ENCODE peak calls at places on chromosome 5, in nine cellular contexts. One of them, this sample, is unnamed.

GRCh38 chr5:126624534-126624933 is 23.8 kb downstream of the PHAX start:
- DNase-seq in H4: peak; percentile 47
- DNase-seq in EL: peak; percentile 92
- DNase-seq in Panc1: peak; percentile 27
- DNase-seq in BE2C: no peak
- DNase-seq in AG04450: peak; percentile 49
- DNase-seq in T-helper 1 cell: peak; percentile 52
- DNase-seq in DMS79 treated with DMSO at 0.1 percent for 48 hours: no peak
- DNase-seq in naive thymus-derived CD8-positive, alpha-beta T cell: no peak
- DNase-seq in this sample: peak; percentile 59

GRCh38 chr5:156815988-156816599 is 34.0 kb upstream of the PPP1R2B start:
- DNase-seq in DMS79 treated with DMSO at 0.1 percent for 48 hours: no peak
- DNase-seq in Panc1: no peak
- DNase-seq in T-helper 1 cell: peak; percentile 39
- DNase-seq in naive thymus-derived CD8-positive, alpha-beta T cell: no peak
- DNase-seq in AG04450: no peak
- DNase-seq in BE2C: no peak
- DNase-seq in EL: peak; percentile 0
- DNase-seq in H4: no peak
- DNase-seq in this sample: no peak

GRCh38 chr5:149223081-149223848 is 48.4 kb upstream of the AFAP1L1 start:
- DNase-seq in Panc1: no peak
- DNase-seq in naive thymus-derived CD8-positive, alpha-beta T cell: no peak
- DNase-seq in DMS79 treated with DMSO at 0.1 percent for 48 hours: no peak
- DNase-seq in AG04450: no peak
- DNase-seq in T-helper 1 cell: no peak
- DNase-seq in EL: no peak
- DNase-seq in BE2C: no peak
- DNase-seq in H4: no peak
- DNase-seq in this sample: no peak

GRCh38 chr5:113067635-113068344 is 91.2 kb downstream of the DCP2 start:
- DNase-seq in T-helper 1 cell: no peak
- DNase-seq in EL: no peak
- DNase-seq in H4: no peak
- DNase-seq in BE2C: no peak
- DNase-seq in Panc1: no peak
- DNase-seq in DMS79 treated with DMSO at 0.1 percent for 48 hours: no peak
- DNase-seq in AG04450: peak; percentile 88
- DNase-seq in naive thymus-derived CD8-positive, alpha-beta T cell: no peak
- DNase-seq in this sample: no peak

GRCh38 chr5:135915466-135916001 is 19.9 kb upstream of the IL9 start:
- DNase-seq in Panc1: no peak
- DNase-seq in BE2C: no peak
- DNase-seq in H4: no peak
- DNase-seq in naive thymus-derived CD8-positive, alpha-beta T cell: no peak
- DNase-seq in DMS79 treated with DMSO at 0.1 percent for 48 hours: no peak
- DNase-seq in AG04450: no peak
- DNase-seq in EL: no peak
- DNase-seq in T-helper 1 cell: no peak
- DNase-seq in this sample: no peak

GRCh38 chr5:36606052-36606436 is 362 bp upstream of the SLC1A3 start:
- DNase-seq in Panc1: no peak
- DNase-seq in naive thymus-derived CD8-positive, alpha-beta T cell: no peak
- DNase-seq in H4: no peak
- DNase-seq in BE2C: no peak
- DNase-seq in T-helper 1 cell: no peak
- DNase-seq in DMS79 treated with DMSO at 0.1 percent for 48 hours: no peak
- DNase-seq in AG04450: no peak
- DNase-seq in EL: no peak
- DNase-seq in this sample: no peak

GRCh38 chr5:132272341-132273210 is 15.1 kb downstream of the PDLIM4 start:
- DNase-seq in H4: no peak
- DNase-seq in naive thymus-derived CD8-positive, alpha-beta T cell: peak; percentile 58
- DNase-seq in BE2C: peak; percentile 75
- DNase-seq in DMS79 treated with DMSO at 0.1 percent for 48 hours: no peak
- DNase-seq in AG04450: no peak
- DNase-seq in EL: peak; percentile 60
- DNase-seq in T-helper 1 cell: peak; percentile 39
- DNase-seq in Panc1: peak; percentile 25
- DNase-seq in this sample: no peak

GRCh38 chr5:9919306-9920030 is 289.3 kb upstream of the TAS2R1 start:
- DNase-seq in Panc1: no peak
- DNase-seq in T-helper 1 cell: no peak
- DNase-seq in BE2C: no peak
- DNase-seq in H4: no peak
- DNase-seq in EL: no peak
- DNase-seq in naive thymus-derived CD8-positive, alpha-beta T cell: no peak
- DNase-seq in AG04450: no peak
- DNase-seq in DMS79 treated with DMSO at 0.1 percent for 48 hours: no peak
- DNase-seq in this sample: no peak

GRCh38 chr5:43305948-43306563 is 7.2 kb downstream of the HMGCS1 start:
- DNase-seq in H4: peak; percentile 68
- DNase-seq in AG04450: peak; percentile 32
- DNase-seq in BE2C: no peak
- DNase-seq in Panc1: peak; percentile 36
- DNase-seq in naive thymus-derived CD8-positive, alpha-beta T cell: peak; percentile 49
- DNase-seq in T-helper 1 cell: peak; percentile 70
- DNase-seq in DMS79 treated with DMSO at 0.1 percent for 48 hours: peak; percentile 31
- DNase-seq in EL: peak; percentile 70
- DNase-seq in this sample: no peak

GRCh38 chr5:172553838-172554344 is 87.2 kb upstream of the NEURL1B start:
- DNase-seq in DMS79 treated with DMSO at 0.1 percent for 48 hours: no peak
- DNase-seq in BE2C: no peak
- DNase-seq in T-helper 1 cell: no peak
- DNase-seq in EL: no peak
- DNase-seq in AG04450: no peak
- DNase-seq in Panc1: no peak
- DNase-seq in H4: no peak
- DNase-seq in naive thymus-derived CD8-positive, alpha-beta T cell: no peak
- DNase-seq in this sample: no peak

GRCh38 chr5:113052041-113052795 is 75.6 kb downstream of the DCP2 start:
- DNase-seq in DMS79 treated with DMSO at 0.1 percent for 48 hours: no peak
- DNase-seq in T-helper 1 cell: no peak
- DNase-seq in Panc1: no peak
- DNase-seq in naive thymus-derived CD8-positive, alpha-beta T cell: no peak
- DNase-seq in AG04450: no peak
- DNase-seq in BE2C: no peak
- DNase-seq in EL: peak; percentile 48
- DNase-seq in H4: no peak
- DNase-seq in this sample: no peak

GRCh38 chr5:116011046-116011445 is 21.2 kb upstream of the ARL14EPL start:
- DNase-seq in EL: no peak
- DNase-seq in T-helper 1 cell: no peak
- DNase-seq in Panc1: no peak
- DNase-seq in DMS79 treated with DMSO at 0.1 percent for 48 hours: no peak
- DNase-seq in H4: no peak
- DNase-seq in AG04450: no peak
- DNase-seq in naive thymus-derived CD8-positive, alpha-beta T cell: no peak
- DNase-seq in BE2C: no peak
- DNase-seq in this sample: no peak

GRCh38 chr5:7947301-7947700 is 78.4 kb downstream of the MTRR start:
- DNase-seq in BE2C: no peak
- DNase-seq in T-helper 1 cell: no peak
- DNase-seq in DMS79 treated with DMSO at 0.1 percent for 48 hours: no peak
- DNase-seq in naive thymus-derived CD8-positive, alpha-beta T cell: no peak
- DNase-seq in AG04450: no peak
- DNase-seq in EL: no peak
- DNase-seq in Panc1: no peak
- DNase-seq in H4: no peak
- DNase-seq in this sample: no peak

GRCh38 chr5:174231961-174232487 is 186.5 kb downstream of the NSG2 start:
- DNase-seq in naive thymus-derived CD8-positive, alpha-beta T cell: no peak
- DNase-seq in DMS79 treated with DMSO at 0.1 percent for 48 hours: no peak
- DNase-seq in H4: peak; percentile 83
- DNase-seq in EL: peak; percentile 17
- DNase-seq in T-helper 1 cell: no peak
- DNase-seq in Panc1: no peak
- DNase-seq in AG04450: no peak
- DNase-seq in BE2C: peak; percentile 68
- DNase-seq in this sample: no peak

GRCh38 chr5:115069087-115069968 is 100.4 kb downstream of the TRIM36 start:
- DNase-seq in EL: peak; percentile 45
- DNase-seq in naive thymus-derived CD8-positive, alpha-beta T cell: no peak
- DNase-seq in AG04450: peak; percentile 27
- DNase-seq in Panc1: no peak
- DNase-seq in DMS79 treated with DMSO at 0.1 percent for 48 hours: peak; percentile 5
- DNase-seq in T-helper 1 cell: peak; percentile 6
- DNase-seq in BE2C: peak; percentile 35
- DNase-seq in H4: peak; percentile 75
- DNase-seq in this sample: no peak

GRCh38 chr5:167855818-167856217 is 435.6 kb upstream of the WWC1 start:
- DNase-seq in EL: no peak
- DNase-seq in AG04450: no peak
- DNase-seq in DMS79 treated with DMSO at 0.1 percent for 48 hours: no peak
- DNase-seq in BE2C: no peak
- DNase-seq in T-helper 1 cell: no peak
- DNase-seq in Panc1: no peak
- DNase-seq in naive thymus-derived CD8-positive, alpha-beta T cell: no peak
- DNase-seq in H4: no peak
- DNase-seq in this sample: no peak

GRCh38 chr5:10333154-10334006 is 20.1 kb upstream of the MARCHF6 start:
- DNase-seq in DMS79 treated with DMSO at 0.1 percent for 48 hours: no peak
- DNase-seq in T-helper 1 cell: no peak
- DNase-seq in EL: peak; percentile 52
- DNase-seq in naive thymus-derived CD8-positive, alpha-beta T cell: no peak
- DNase-seq in H4: no peak
- DNase-seq in BE2C: no peak
- DNase-seq in AG04450: no peak
- DNase-seq in Panc1: no peak
- DNase-seq in this sample: no peak

GRCh38 chr5:180334751-180335613 is 18.2 kb downstream of the GFPT2 start:
- DNase-seq in Panc1: no peak
- DNase-seq in T-helper 1 cell: no peak
- DNase-seq in naive thymus-derived CD8-positive, alpha-beta T cell: no peak
- DNase-seq in AG04450: no peak
- DNase-seq in BE2C: peak; percentile 46
- DNase-seq in EL: no peak
- DNase-seq in H4: no peak
- DNase-seq in DMS79 treated with DMSO at 0.1 percent for 48 hours: peak; percentile 49
- DNase-seq in this sample: no peak

GRCh38 chr5:113510836-113511451 is 2.5 kb upstream of the YTHDC2 start:
- DNase-seq in AG04450: no peak
- DNase-seq in T-helper 1 cell: peak; percentile 20
- DNase-seq in BE2C: no peak
- DNase-seq in H4: peak; percentile 29
- DNase-seq in DMS79 treated with DMSO at 0.1 percent for 48 hours: no peak
- DNase-seq in EL: peak; percentile 37
- DNase-seq in Panc1: no peak
- DNase-seq in naive thymus-derived CD8-positive, alpha-beta T cell: no peak
- DNase-seq in this sample: no peak

GRCh38 chr5:177361418-177362101 is 3.8 kb downstream of the RGS14 start:
- DNase-seq in AG04450: no peak
- DNase-seq in Panc1: no peak
- DNase-seq in EL: no peak
- DNase-seq in DMS79 treated with DMSO at 0.1 percent for 48 hours: no peak
- DNase-seq in naive thymus-derived CD8-positive, alpha-beta T cell: no peak
- DNase-seq in BE2C: no peak
- DNase-seq in H4: no peak
- DNase-seq in T-helper 1 cell: no peak
- DNase-seq in this sample: no peak

GRCh38 chr5:158086856-158087255 is 227.9 kb upstream of the CLINT1 start:
- DNase-seq in EL: no peak
- DNase-seq in H4: no peak
- DNase-seq in naive thymus-derived CD8-positive, alpha-beta T cell: no peak
- DNase-seq in DMS79 treated with DMSO at 0.1 percent for 48 hours: no peak
- DNase-seq in AG04450: no peak
- DNase-seq in Panc1: no peak
- DNase-seq in T-helper 1 cell: no peak
- DNase-seq in BE2C: no peak
- DNase-seq in this sample: no peak

GRCh38 chr5:2326603-2327002 is 424.9 kb downstream of the IRX2 start:
- DNase-seq in T-helper 1 cell: no peak
- DNase-seq in naive thymus-derived CD8-positive, alpha-beta T cell: no peak
- DNase-seq in H4: no peak
- DNase-seq in Panc1: no peak
- DNase-seq in BE2C: no peak
- DNase-seq in EL: no peak
- DNase-seq in AG04450: no peak
- DNase-seq in DMS79 treated with DMSO at 0.1 percent for 48 hours: no peak
- DNase-seq in this sample: no peak